ENCODE peak calls at places on chromosomes 16 and 17, in eight cellular contexts. Y is mesothelial cell of epicardium, N is GM20000, K is HEK293T, Q is posterior cingulate gyrus, W is bronchial epithelial cell, M is HTR-8/SVneo, D is tibial nerve. P is an unnamed sample.

GRCh38 chr17:55852734-55853133 is 101.9 kb downstream of the PCTP start:
- DNase-seq in D (no peak), Q (no peak), M (no peak), N (no peak), W (no peak), K (no peak), Y (no peak), P (no peak)

GRCh38 chr17:76036497-76037380 is 9.6 kb upstream of the EVPL start:
- DNase-seq in M (no peak), W (no peak), D (no peak), N (no peak), Q (no peak), Y (no peak), K (no peak), P (no peak)

GRCh38 chr17:62111562-62112180 is 46.6 kb upstream of the MED13 start:
- DNase-seq in M (no peak), D (no peak), N (no peak), Q (no peak), W (no peak), K (no peak), Y (no peak), P (no peak)

GRCh38 chr17:82097187-82097918 is 683 bp downstream of the FASN start:
- DNase-seq in Y (no peak), K (peak), M (peak), D (no peak), Q (no peak), W (no peak), N (peak), P (no peak)

GRCh38 chr16:85820604-85821372 is 21.3 kb downstream of the COX4I1 start:
- DNase-seq in K (no peak), N (no peak), W (peak), Y (no peak), Q (no peak), D (no peak), M (no peak), P (no peak)

GRCh38 chr16:77574867-77575619 is 140.2 kb upstream of the ADAMTS18 start:
- DNase-seq in M (no peak), K (no peak), W (no peak), Q (no peak), D (no peak), N (no peak), Y (no peak), P (no peak)

GRCh38 chr17:3683054-3683511 is 12.9 kb downstream of the P2RX5 start:
- DNase-seq in D (no peak), Y (no peak), Q (no peak), M (peak), K (peak), N (peak), W (no peak), P (no peak)

GRCh38 chr17:11643851-11644250 is 45.6 kb downstream of the DNAH9 start:
- DNase-seq in D (no peak), Q (no peak), Y (no peak), M (no peak), W (no peak), N (no peak), K (no peak), P (no peak)

GRCh38 chr17:82049521-82049971 is 2.1 kb downstream of the RFNG start:
- DNase-seq in M (no peak), D (no peak), Y (no peak), N (no peak), K (no peak), W (no peak), Q (no peak), P (no peak)

GRCh38 chr17:77002103-77003045 is 134.2 kb downstream of the MGAT5B start:
- DNase-seq in M (peak), Y (no peak), W (peak), Q (no peak), K (no peak), N (no peak), D (no peak), P (no peak)

GRCh38 chr16:14530046-14530445 is 100.0 kb downstream of the PARN start:
- DNase-seq in N (no peak), Q (no peak), D (no peak), W (no peak), M (no peak), K (no peak), Y (no peak), P (no peak)

GRCh38 chr16:85514295-85514600 is 98.9 kb upstream of the GSE1 start:
- DNase-seq in W (no peak), M (no peak), Y (no peak), N (no peak), K (no peak), Q (no peak), D (no peak), P (no peak)